ENCODE peak calls at places on chromosomes 6 and 20, in six cellular contexts. P, R, F, V, U and G are unnamed samples. For H3K4me1, the result is how much of the 10 kb centered on the place peaks cover.

GRCh38 chr20:47196091-47197081 is 160.1 kb downstream of the ZMYND8 start:
- DNase-seq in V (peak), R (peak), P (peak), F (no peak), U (peak), G (no peak)

GRCh38 chr6:131900231-131900630 is 50.9 kb downstream of the CCN2 start:
- DNase-seq in V (no peak), P (no peak), R (no peak), U (no peak), F (no peak), G (no peak)

GRCh38 chr6:11161031-11161966 is 49.8 kb upstream of the ERVFRD-1 start:
- DNase-seq in P (peak), R (no peak), U (no peak), V (peak), F (no peak), G (no peak)

GRCh38 chr6:21438237-21438985 is 155.1 kb upstream of the SOX4 start:
- DNase-seq in V (no peak), U (no peak), R (no peak), F (no peak), P (no peak), G (no peak)

GRCh38 chr6:149716584-149716983 is 1.3 kb downstream of the LATS1 start:
- DNase-seq in P (peak), F (no peak), V (no peak), R (no peak), U (no peak), G (no peak)

GRCh38 chr6:40371621-40372020 is 215.5 kb downstream of the LRFN2 start:
- DNase-seq in R (no peak), V (no peak), P (no peak), U (no peak), F (no peak), G (no peak)

GRCh38 chr6:111482236-111482958 is 621 bp downstream of the REV3L start:
- DNase-seq in P (peak), V (peak), U (peak), R (no peak), F (peak), G (no peak)

GRCh38 chr6:56072856-56073255 is 174.5 kb downstream of the COL21A1 start:
- DNase-seq in V (no peak), P (no peak), R (no peak), F (no peak), U (no peak), G (no peak)

GRCh38 chr6:125149256-125150144 is 4.1 kb upstream of the TPD52L1 start:
- DNase-seq in P (peak), F (no peak), V (peak), R (no peak), U (no peak), G (no peak)

GRCh38 chr6:28252507-28252975 is 472 bp upstream of the ZKSCAN4 start:
- DNase-seq in R (no peak), V (no peak), U (no peak), P (no peak), F (no peak), G (no peak)

GRCh38 chr20:32457476-32457986 is 99.4 kb downstream of the ASXL1 start:
- DNase-seq in F (no peak), U (no peak), V (peak), R (peak), P (peak), G (no peak)

DNA sequence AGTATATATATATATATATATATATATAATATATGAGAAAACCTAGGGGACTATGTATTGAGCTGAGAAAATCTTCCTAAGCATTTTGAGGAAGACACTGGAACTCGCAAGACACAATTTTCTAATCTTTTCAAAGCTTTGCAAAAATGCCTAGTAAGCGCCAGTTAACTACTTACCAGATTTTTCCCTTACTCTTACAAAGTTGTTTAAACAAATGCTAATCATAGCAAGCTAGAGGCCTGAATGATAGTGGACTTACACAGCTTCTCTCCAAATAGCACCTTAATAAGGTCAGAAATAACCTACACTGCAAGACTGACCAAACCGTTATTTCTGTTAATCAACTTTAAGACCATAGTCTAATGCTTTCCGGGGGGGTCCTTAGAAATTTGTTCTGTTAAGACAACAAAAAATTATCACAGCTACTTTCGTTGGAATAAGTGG is 56.1 kb upstream of the HFE start:
- DNase-seq in V (peak), R (peak), F (no peak), P (no peak), U (no peak), G (no peak)
- H3K27ac ChIP-seq in V (peak), R (peak), F (no peak), P (no peak), U (peak), G (peak)

GRCh38 chr20:1938464-1939269 is 43.5 kb downstream of the SIRPA start:
- DNase-seq in F (no peak), U (no peak), P (no peak), R (no peak), V (no peak), G (no peak)

GRCh38 chr20:1939270-1939595 is 44.0 kb downstream of the SIRPA start:
- DNase-seq in P (no peak), V (no peak), F (no peak), R (no peak), U (no peak), G (no peak)

GRCh38 chr20:1941226-1941625 is 46.0 kb downstream of the SIRPA start:
- DNase-seq in P (peak), R (no peak), F (peak), V (no peak), U (no peak), G (no peak)

GRCh38 chr20:1942061-1942460 is 46.9 kb downstream of the SIRPA start:
- DNase-seq in V (no peak), R (no peak), P (no peak), U (no peak), F (no peak), G (no peak)

GRCh38 chr20:1940581-1940980 is 45.4 kb downstream of the SIRPA start:
- DNase-seq in V (no peak), P (no peak), U (no peak), F (no peak), R (no peak), G (no peak)
- TF ChIP-seq CTCF in V (no peak), P (no peak), U (no peak), F (no peak), R (no peak), G (no peak)

DNA sequence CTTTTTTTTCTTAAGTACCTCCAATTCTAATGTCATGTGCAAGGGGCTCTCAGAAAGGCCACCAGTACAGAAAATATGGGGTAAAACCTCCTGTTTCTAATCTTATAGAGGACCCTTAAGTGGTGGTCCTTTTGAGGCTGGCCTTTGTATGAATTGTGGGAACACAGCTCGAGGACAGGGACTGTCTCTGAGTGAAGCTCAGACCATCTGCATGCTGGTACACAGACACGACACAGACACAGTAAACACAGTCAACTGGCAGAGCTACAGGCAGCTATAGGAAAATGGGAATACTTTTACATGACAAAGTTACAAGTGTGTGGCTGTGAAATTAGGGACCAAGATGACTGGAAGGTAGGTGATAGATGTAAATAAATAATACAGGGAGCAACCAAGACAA is 143.9 kb upstream of the PREP start:
- DNase-seq in V (no peak), F (no peak), U (no peak), R (peak), P (no peak), G (no peak)
- H3K4me1 ChIP-seq in V (under half), F (under half), U (under half), R (under half), P (under half), G (under half)

GRCh38 chr20:4942336-4942735 is 59.0 kb downstream of the SLC23A2 start:
- DNase-seq in R (no peak), F (no peak), V (no peak), P (peak), U (no peak), G (no peak)

GRCh38 chr20:4946585-4947378 is 54.5 kb downstream of the SLC23A2 start:
- DNase-seq in R (no peak), V (no peak), U (peak), F (no peak), P (no peak), G (no peak)

GRCh38 chr20:4947817-4948559 is 53.3 kb downstream of the SLC23A2 start:
- DNase-seq in F (no peak), V (no peak), U (peak), R (no peak), P (no peak), G (no peak)

GRCh38 chr20:4944518-4944917 is 56.8 kb downstream of the SLC23A2 start:
- DNase-seq in R (no peak), F (no peak), P (peak), U (peak), V (peak), G (no peak)

GRCh38 chr20:4944918-4945317 is 56.4 kb downstream of the SLC23A2 start:
- DNase-seq in U (no peak), P (no peak), F (no peak), V (peak), R (no peak), G (no peak)
- H3K27ac ChIP-seq in U (no peak), P (no peak), F (no peak), V (no peak), R (no peak), G (no peak)

GRCh38 chr20:2839732-2840137 is 720 bp downstream of the PCED1A start:
- DNase-seq in P (no peak), F (no peak), R (no peak), U (no peak), V (no peak), G (no peak)

GRCh38 chr20:2838847-2839671 is 1.4 kb downstream of the PCED1A start:
- DNase-seq in V (no peak), R (no peak), F (no peak), P (no peak), U (no peak), G (no peak)

GRCh38 chr20:2840138-2840966 is at the start of the genes PCED1A and VPS16:
- DNase-seq in R (peak), V (peak), P (peak), F (peak), U (peak), G (peak)

GRCh38 chr20:2838170-2838797 is 2.2 kb downstream of the PCED1A start:
- DNase-seq in R (no peak), V (no peak), F (no peak), U (no peak), P (no peak), G (no peak)

DNA sequence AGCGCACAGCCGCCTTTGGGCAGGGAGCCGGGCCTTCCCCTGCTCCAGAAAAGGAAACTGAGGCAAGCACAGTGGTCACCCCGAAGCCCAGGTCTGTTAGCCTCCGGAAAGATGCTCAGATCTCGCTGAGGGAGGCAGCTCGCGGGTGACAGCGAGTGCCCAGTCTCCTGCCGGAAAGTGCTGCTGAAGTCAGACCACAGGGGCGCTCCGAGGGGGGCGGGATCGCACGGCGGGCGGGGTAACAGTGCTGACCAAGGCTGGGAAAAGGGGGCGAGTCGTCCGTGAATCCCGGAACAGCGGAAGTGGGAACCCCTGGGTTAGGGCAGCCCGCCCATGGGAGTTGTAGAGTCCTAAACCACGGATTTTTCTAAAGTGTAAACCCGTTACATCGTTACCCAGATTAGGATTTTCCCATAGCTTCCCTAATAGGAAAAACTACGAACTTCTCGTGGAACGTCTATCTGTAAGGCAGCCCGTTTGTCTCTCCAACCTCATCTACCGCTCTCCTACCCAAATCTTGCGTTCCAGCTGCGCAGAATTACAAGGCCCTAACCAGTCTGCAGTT is 504 bp downstream of the VPS16 start:
- DNase-seq in P (peak), F (no peak), R (peak), V (peak), U (peak), G (no peak)
- TF ChIP-seq CTCF in P (no peak), F (no peak), R (no peak), V (no peak), U (no peak), G (no peak)

DNA sequence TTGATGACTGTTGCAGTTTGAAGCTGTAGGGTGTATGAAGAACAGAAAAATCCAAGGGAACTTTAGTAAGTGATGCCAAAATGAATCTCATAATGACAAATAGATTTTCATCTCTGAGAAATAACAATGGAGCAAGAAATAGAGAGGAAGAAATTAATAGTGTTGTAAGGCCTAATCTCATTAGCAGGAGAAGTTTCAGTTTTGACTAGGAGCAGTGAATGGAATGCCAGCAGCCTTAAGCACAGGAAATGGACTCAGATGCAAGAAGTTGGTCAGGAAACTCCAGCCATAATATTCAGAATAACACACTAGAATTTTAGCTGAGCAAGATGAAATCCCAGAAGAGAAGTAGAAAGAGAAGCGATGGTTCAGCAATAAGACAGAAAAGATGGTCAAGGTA is 23.9 kb downstream of the ATXN1 start:
- DNase-seq in P (peak), F (no peak), R (no peak), V (peak), U (no peak), G (no peak)
- H3K4me1 ChIP-seq in P (under half), F (under half), R (under half), V (half or more), U (under half), G (half or more)

GRCh38 chr6:151059612-151060095 is 180.1 kb upstream of the AKAP12 start:
- DNase-seq in V (no peak), F (no peak), U (no peak), R (peak), P (no peak), G (no peak)
- H3K27ac ChIP-seq in V (no peak), F (no peak), U (peak), R (peak), P (peak), G (peak)

DNA sequence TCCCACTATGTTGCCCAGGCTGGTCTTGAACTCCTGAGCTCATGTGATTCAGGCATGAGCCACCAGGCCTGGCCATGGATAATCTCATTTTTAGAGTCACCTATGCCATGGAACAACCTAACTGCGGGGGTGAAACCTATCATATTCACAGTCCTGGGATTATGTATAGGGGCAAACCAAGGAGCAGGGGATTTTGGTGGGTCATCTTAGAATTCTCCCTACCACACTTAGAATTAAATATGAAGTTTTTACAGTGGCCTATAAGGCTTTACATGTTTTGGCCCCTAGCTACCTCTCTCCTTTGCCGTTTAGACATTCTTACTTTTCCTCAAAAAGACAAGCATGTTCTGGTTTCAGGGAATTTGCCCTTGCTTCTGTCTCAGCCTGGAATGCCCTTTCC is 20.6 kb upstream of the VEGFA start:
- DNase-seq in P (no peak), R (no peak), F (no peak), V (no peak), U (peak), G (no peak)
- TF ChIP-seq CTCF in P (no peak), R (no peak), F (no peak), V (no peak), U (no peak), G (no peak)

DNA sequence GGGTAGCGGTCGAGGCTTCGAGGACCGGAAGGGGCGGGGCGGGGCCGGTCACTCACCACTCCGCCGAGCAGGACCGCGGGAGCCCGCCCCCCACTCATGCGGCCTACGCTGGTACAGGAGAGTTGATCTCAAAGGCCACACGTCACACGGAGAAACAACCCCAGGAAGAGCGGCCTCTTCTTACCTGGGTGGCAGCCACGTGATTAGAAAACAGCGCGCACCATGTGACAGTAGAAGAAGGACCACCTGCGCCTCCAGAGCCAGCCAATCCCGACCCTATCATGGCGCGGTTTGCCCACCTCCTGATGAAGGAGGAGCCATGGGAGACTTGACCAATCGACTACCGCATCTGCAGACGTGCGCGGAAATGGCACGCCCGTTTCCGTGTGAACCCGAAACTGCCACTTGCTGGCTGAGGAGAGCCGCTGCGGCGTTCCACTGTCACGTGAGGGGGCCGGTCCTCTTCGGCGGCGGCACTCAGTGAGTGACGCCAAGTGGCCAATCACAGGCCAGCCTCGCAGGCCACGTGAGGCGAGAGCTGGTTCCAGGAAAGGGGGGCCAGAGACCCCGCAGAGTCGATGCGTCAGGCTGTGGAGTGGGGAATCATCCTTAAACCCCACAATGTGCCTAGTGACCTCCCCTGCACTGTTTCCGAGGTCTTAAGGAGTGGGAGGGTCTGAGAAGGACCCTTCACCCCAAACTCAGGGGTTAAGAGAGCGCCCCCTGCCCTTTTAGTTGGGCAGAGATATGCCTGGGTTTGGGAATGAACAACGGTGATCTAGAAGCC is at the start of gene CUTA:
- DNase-seq in V (peak), P (peak), U (peak), R (peak), F (peak), G (peak)
- H3K4me1 ChIP-seq in V (under half), P (under half), U (under half), R (under half), F (under half), G (under half)